ENCODE peak calls at places on chromosome 2, in nine cellular contexts. One of them, this sample, is unnamed.

GRCh38 chr2:192208848-192209247 is 14.1 kb upstream of the TMEFF2 start:
- DNase-seq in RPMI7951: no peak
- DNase-seq in AG04450: no peak
- DNase-seq in ovary: no peak
- DNase-seq in NCI-H1105 treated with DMSO at 0.1 percent for 48 hours: no peak
- DNase-seq in stomach: no peak
- DNase-seq in stimulated activated CD8-positive, alpha-beta memory T cell treated with anti-CD3 and anti-CD28 coated beads, Interleukin-15, amount 100 ng/mL, for 1 hour: no peak
- DNase-seq in HuH-7: no peak
- DNase-seq in DMS79 treated with DMSO at 0.1 percent for 48 hours: no peak
- DNase-seq in this sample: no peak

GRCh38 chr2:74816540-74817331 is 17.2 kb upstream of the HK2 start:
- DNase-seq in RPMI7951: no peak
- DNase-seq in NCI-H1105 treated with DMSO at 0.1 percent for 48 hours: no peak
- DNase-seq in ovary: no peak
- DNase-seq in stomach: no peak
- DNase-seq in DMS79 treated with DMSO at 0.1 percent for 48 hours: peak
- DNase-seq in HuH-7: peak
- DNase-seq in stimulated activated CD8-positive, alpha-beta memory T cell treated with anti-CD3 and anti-CD28 coated beads, Interleukin-15, amount 100 ng/mL, for 1 hour: no peak
- DNase-seq in AG04450: no peak
- DNase-seq in this sample: no peak

GRCh38 chr2:96167407-96168013 is 22.3 kb upstream of the DUSP2 start:
- DNase-seq in HuH-7: no peak
- DNase-seq in RPMI7951: no peak
- DNase-seq in ovary: no peak
- DNase-seq in stimulated activated CD8-positive, alpha-beta memory T cell treated with anti-CD3 and anti-CD28 coated beads, Interleukin-15, amount 100 ng/mL, for 1 hour: no peak
- DNase-seq in stomach: no peak
- DNase-seq in DMS79 treated with DMSO at 0.1 percent for 48 hours: no peak
- DNase-seq in AG04450: no peak
- DNase-seq in NCI-H1105 treated with DMSO at 0.1 percent for 48 hours: peak
- DNase-seq in this sample: no peak

GRCh38 chr2:223558970-223559369 is 43.2 kb downstream of the SCG2 start:
- DNase-seq in stimulated activated CD8-positive, alpha-beta memory T cell treated with anti-CD3 and anti-CD28 coated beads, Interleukin-15, amount 100 ng/mL, for 1 hour: no peak
- DNase-seq in HuH-7: no peak
- DNase-seq in ovary: no peak
- DNase-seq in stomach: no peak
- DNase-seq in NCI-H1105 treated with DMSO at 0.1 percent for 48 hours: no peak
- DNase-seq in AG04450: no peak
- DNase-seq in RPMI7951: no peak
- DNase-seq in DMS79 treated with DMSO at 0.1 percent for 48 hours: no peak
- DNase-seq in this sample: no peak

GRCh38 chr2:108626993-108627392 is 92.3 kb upstream of the RANBP2 start:
- DNase-seq in HuH-7: no peak
- DNase-seq in stimulated activated CD8-positive, alpha-beta memory T cell treated with anti-CD3 and anti-CD28 coated beads, Interleukin-15, amount 100 ng/mL, for 1 hour: no peak
- DNase-seq in DMS79 treated with DMSO at 0.1 percent for 48 hours: no peak
- DNase-seq in stomach: no peak
- DNase-seq in NCI-H1105 treated with DMSO at 0.1 percent for 48 hours: no peak
- DNase-seq in RPMI7951: no peak
- DNase-seq in AG04450: no peak
- DNase-seq in ovary: no peak
- DNase-seq in this sample: no peak

GRCh38 chr2:189267925-189268579 is 88.5 kb upstream of the COL5A2 start:
- DNase-seq in AG04450: no peak
- DNase-seq in stimulated activated CD8-positive, alpha-beta memory T cell treated with anti-CD3 and anti-CD28 coated beads, Interleukin-15, amount 100 ng/mL, for 1 hour: no peak
- DNase-seq in ovary: no peak
- DNase-seq in NCI-H1105 treated with DMSO at 0.1 percent for 48 hours: no peak
- DNase-seq in HuH-7: no peak
- DNase-seq in stomach: no peak
- DNase-seq in DMS79 treated with DMSO at 0.1 percent for 48 hours: no peak
- DNase-seq in RPMI7951: peak
- DNase-seq in this sample: no peak

GRCh38 chr2:216211141-216211540 is 102.0 kb downstream of the XRCC5 start:
- DNase-seq in AG04450: no peak
- DNase-seq in stomach: no peak
- DNase-seq in NCI-H1105 treated with DMSO at 0.1 percent for 48 hours: no peak
- DNase-seq in HuH-7: no peak
- DNase-seq in DMS79 treated with DMSO at 0.1 percent for 48 hours: no peak
- DNase-seq in ovary: no peak
- DNase-seq in RPMI7951: no peak
- DNase-seq in stimulated activated CD8-positive, alpha-beta memory T cell treated with anti-CD3 and anti-CD28 coated beads, Interleukin-15, amount 100 ng/mL, for 1 hour: no peak
- DNase-seq in this sample: no peak

GRCh38 chr2:134232868-134233732 is 20.8 kb upstream of the MGAT5 start:
- DNase-seq in stimulated activated CD8-positive, alpha-beta memory T cell treated with anti-CD3 and anti-CD28 coated beads, Interleukin-15, amount 100 ng/mL, for 1 hour: no peak
- DNase-seq in DMS79 treated with DMSO at 0.1 percent for 48 hours: no peak
- DNase-seq in NCI-H1105 treated with DMSO at 0.1 percent for 48 hours: no peak
- DNase-seq in RPMI7951: no peak
- DNase-seq in ovary: no peak
- DNase-seq in AG04450: no peak
- DNase-seq in HuH-7: no peak
- DNase-seq in stomach: no peak
- DNase-seq in this sample: no peak

GRCh38 chr2:36360834-36361233 is 5.3 kb downstream of the CRIM1 start:
- DNase-seq in AG04450: no peak
- DNase-seq in stomach: no peak
- DNase-seq in RPMI7951: no peak
- DNase-seq in DMS79 treated with DMSO at 0.1 percent for 48 hours: no peak
- DNase-seq in NCI-H1105 treated with DMSO at 0.1 percent for 48 hours: no peak
- DNase-seq in ovary: no peak
- DNase-seq in HuH-7: no peak
- DNase-seq in stimulated activated CD8-positive, alpha-beta memory T cell treated with anti-CD3 and anti-CD28 coated beads, Interleukin-15, amount 100 ng/mL, for 1 hour: no peak
- DNase-seq in this sample: no peak

GRCh38 chr2:166653185-166653813 is 159.2 kb upstream of the SCN7A start:
- DNase-seq in DMS79 treated with DMSO at 0.1 percent for 48 hours: no peak
- DNase-seq in HuH-7: no peak
- DNase-seq in RPMI7951: peak
- DNase-seq in ovary: no peak
- DNase-seq in stomach: no peak
- DNase-seq in AG04450: no peak
- DNase-seq in stimulated activated CD8-positive, alpha-beta memory T cell treated with anti-CD3 and anti-CD28 coated beads, Interleukin-15, amount 100 ng/mL, for 1 hour: no peak
- DNase-seq in NCI-H1105 treated with DMSO at 0.1 percent for 48 hours: peak
- DNase-seq in this sample: no peak

GRCh38 chr2:30276455-30276911 is 45.1 kb downstream of the LBH start:
- DNase-seq in NCI-H1105 treated with DMSO at 0.1 percent for 48 hours: no peak
- DNase-seq in AG04450: no peak
- DNase-seq in ovary: no peak
- DNase-seq in DMS79 treated with DMSO at 0.1 percent for 48 hours: no peak
- DNase-seq in HuH-7: no peak
- DNase-seq in RPMI7951: no peak
- DNase-seq in stimulated activated CD8-positive, alpha-beta memory T cell treated with anti-CD3 and anti-CD28 coated beads, Interleukin-15, amount 100 ng/mL, for 1 hour: no peak
- DNase-seq in stomach: no peak
- DNase-seq in this sample: no peak

GRCh38 chr2:104502904-104503303 is 351.0 kb upstream of the POU3F3 start:
- DNase-seq in RPMI7951: no peak
- DNase-seq in stimulated activated CD8-positive, alpha-beta memory T cell treated with anti-CD3 and anti-CD28 coated beads, Interleukin-15, amount 100 ng/mL, for 1 hour: no peak
- DNase-seq in HuH-7: no peak
- DNase-seq in stomach: no peak
- DNase-seq in ovary: no peak
- DNase-seq in AG04450: no peak
- DNase-seq in NCI-H1105 treated with DMSO at 0.1 percent for 48 hours: no peak
- DNase-seq in DMS79 treated with DMSO at 0.1 percent for 48 hours: no peak
- DNase-seq in this sample: no peak

GRCh38 chr2:239006886-239007285 is 159.0 kb downstream of the TWIST2 start:
- DNase-seq in NCI-H1105 treated with DMSO at 0.1 percent for 48 hours: no peak
- DNase-seq in RPMI7951: peak
- DNase-seq in HuH-7: no peak
- DNase-seq in stimulated activated CD8-positive, alpha-beta memory T cell treated with anti-CD3 and anti-CD28 coated beads, Interleukin-15, amount 100 ng/mL, for 1 hour: no peak
- DNase-seq in stomach: peak
- DNase-seq in DMS79 treated with DMSO at 0.1 percent for 48 hours: no peak
- DNase-seq in ovary: no peak
- DNase-seq in AG04450: no peak
- DNase-seq in this sample: no peak

GRCh38 chr2:121110924-121111323 is 174.1 kb downstream of the TFCP2L1 start:
- DNase-seq in NCI-H1105 treated with DMSO at 0.1 percent for 48 hours: no peak
- DNase-seq in stomach: no peak
- DNase-seq in HuH-7: no peak
- DNase-seq in ovary: no peak
- DNase-seq in DMS79 treated with DMSO at 0.1 percent for 48 hours: no peak
- DNase-seq in RPMI7951: no peak
- DNase-seq in AG04450: no peak
- DNase-seq in stimulated activated CD8-positive, alpha-beta memory T cell treated with anti-CD3 and anti-CD28 coated beads, Interleukin-15, amount 100 ng/mL, for 1 hour: no peak
- DNase-seq in this sample: no peak

GRCh38 chr2:160241251-160242137 is 41.4 kb upstream of the ITGB6 start:
- DNase-seq in RPMI7951: peak
- DNase-seq in DMS79 treated with DMSO at 0.1 percent for 48 hours: no peak
- DNase-seq in HuH-7: no peak
- DNase-seq in ovary: no peak
- DNase-seq in NCI-H1105 treated with DMSO at 0.1 percent for 48 hours: peak
- DNase-seq in AG04450: no peak
- DNase-seq in stomach: peak
- DNase-seq in stimulated activated CD8-positive, alpha-beta memory T cell treated with anti-CD3 and anti-CD28 coated beads, Interleukin-15, amount 100 ng/mL, for 1 hour: no peak
- DNase-seq in this sample: no peak

GRCh38 chr2:12675352-12675795 is 41.4 kb upstream of the TRIB2 start:
- DNase-seq in RPMI7951: peak
- DNase-seq in DMS79 treated with DMSO at 0.1 percent for 48 hours: no peak
- DNase-seq in stomach: peak
- DNase-seq in AG04450: no peak
- DNase-seq in HuH-7: no peak
- DNase-seq in stimulated activated CD8-positive, alpha-beta memory T cell treated with anti-CD3 and anti-CD28 coated beads, Interleukin-15, amount 100 ng/mL, for 1 hour: no peak
- DNase-seq in ovary: no peak
- DNase-seq in NCI-H1105 treated with DMSO at 0.1 percent for 48 hours: no peak
- DNase-seq in this sample: no peak

GRCh38 chr2:240687741-240688562 is 3.7 kb upstream of the AQP12A start:
- DNase-seq in RPMI7951: no peak
- DNase-seq in stimulated activated CD8-positive, alpha-beta memory T cell treated with anti-CD3 and anti-CD28 coated beads, Interleukin-15, amount 100 ng/mL, for 1 hour: no peak
- DNase-seq in ovary: no peak
- DNase-seq in DMS79 treated with DMSO at 0.1 percent for 48 hours: no peak
- DNase-seq in HuH-7: no peak
- DNase-seq in NCI-H1105 treated with DMSO at 0.1 percent for 48 hours: no peak
- DNase-seq in AG04450: no peak
- DNase-seq in stomach: no peak
- DNase-seq in this sample: no peak

GRCh38 chr2:45009928-45010705 is 865 bp upstream of the SIX2 start:
- DNase-seq in ovary: peak
- DNase-seq in HuH-7: no peak
- DNase-seq in AG04450: no peak
- DNase-seq in NCI-H1105 treated with DMSO at 0.1 percent for 48 hours: peak
- DNase-seq in stomach: peak
- DNase-seq in stimulated activated CD8-positive, alpha-beta memory T cell treated with anti-CD3 and anti-CD28 coated beads, Interleukin-15, amount 100 ng/mL, for 1 hour: no peak
- DNase-seq in RPMI7951: peak
- DNase-seq in DMS79 treated with DMSO at 0.1 percent for 48 hours: peak
- DNase-seq in this sample: no peak

GRCh38 chr2:215374002-215374401 is 61.9 kb downstream of the FN1 start:
- DNase-seq in stimulated activated CD8-positive, alpha-beta memory T cell treated with anti-CD3 and anti-CD28 coated beads, Interleukin-15, amount 100 ng/mL, for 1 hour: no peak
- DNase-seq in DMS79 treated with DMSO at 0.1 percent for 48 hours: no peak
- DNase-seq in NCI-H1105 treated with DMSO at 0.1 percent for 48 hours: no peak
- DNase-seq in ovary: no peak
- DNase-seq in stomach: no peak
- DNase-seq in HuH-7: no peak
- DNase-seq in AG04450: no peak
- DNase-seq in RPMI7951: no peak
- DNase-seq in this sample: no peak

This sample was measured in memory B cell.